ENCODE peak calls at places on chromosomes 4 and X, in seven cellular contexts. One of them, this sample, is unnamed.

GRCh38 chr4:44928062-44928380 is 201.7 kb upstream of the GNPDA2 start:
- DNase-seq in PC-3: no peak
- DNase-seq in tibial artery: no peak
- DNase-seq in fibroblast of the aortic adventitia: no peak
- DNase-seq in pancreas: no peak
- DNase-seq in heart left ventricle: no peak
- DNase-seq in spleen: no peak
- DNase-seq in this sample: no peak

GRCh38 chrX:119693996-119694451 is 1.1 kb upstream of the SEPTIN6 start:
- DNase-seq in PC-3: no peak
- DNase-seq in tibial artery: no peak
- DNase-seq in fibroblast of the aortic adventitia: no peak
- DNase-seq in pancreas: no peak
- DNase-seq in heart left ventricle: peak
- DNase-seq in spleen: peak
- DNase-seq in this sample: no peak

GRCh38 chrX:129980540-129981206 is 1.8 kb upstream of the BCORL1 start:
- DNase-seq in PC-3: peak
- DNase-seq in tibial artery: peak
- DNase-seq in fibroblast of the aortic adventitia: no peak
- DNase-seq in pancreas: peak
- DNase-seq in heart left ventricle: peak
- DNase-seq in spleen: peak
- DNase-seq in this sample: peak

GRCh38 chr4:26873391-26874026 is 12.9 kb downstream of the STIM2 start:
- DNase-seq in PC-3: no peak
- DNase-seq in tibial artery: no peak
- DNase-seq in fibroblast of the aortic adventitia: no peak
- DNase-seq in pancreas: no peak
- DNase-seq in heart left ventricle: no peak
- DNase-seq in spleen: peak
- DNase-seq in this sample: no peak

GRCh38 chrX:136186023-136186413 is 38.7 kb downstream of the FHL1 start:
- DNase-seq in PC-3: no peak
- DNase-seq in tibial artery: no peak
- DNase-seq in fibroblast of the aortic adventitia: no peak
- DNase-seq in pancreas: no peak
- DNase-seq in heart left ventricle: no peak
- DNase-seq in spleen: no peak
- DNase-seq in this sample: no peak

GRCh38 chr4:150135134-150135773 is 57.0 kb downstream of the DCLK2 start:
- DNase-seq in PC-3: no peak
- DNase-seq in tibial artery: no peak
- DNase-seq in fibroblast of the aortic adventitia: no peak
- DNase-seq in pancreas: no peak
- DNase-seq in heart left ventricle: no peak
- DNase-seq in spleen: no peak
- DNase-seq in this sample: no peak

GRCh38 chr4:38062088-38062893 is 102.1 kb downstream of the PTTG2 start:
- DNase-seq in PC-3: peak
- DNase-seq in tibial artery: peak
- DNase-seq in fibroblast of the aortic adventitia: peak
- DNase-seq in pancreas: peak
- DNase-seq in heart left ventricle: peak
- DNase-seq in spleen: no peak
- DNase-seq in this sample: no peak

GRCh38 chr4:85780664-85781063 is 305.7 kb downstream of the ARHGAP24 start:
- DNase-seq in PC-3: no peak
- DNase-seq in tibial artery: no peak
- DNase-seq in fibroblast of the aortic adventitia: peak
- DNase-seq in pancreas: no peak
- DNase-seq in heart left ventricle: no peak
- DNase-seq in spleen: no peak
- DNase-seq in this sample: no peak

GRCh38 chr4:6383929-6384328 is 88.5 kb downstream of the PPP2R2C start:
- DNase-seq in PC-3: no peak
- DNase-seq in tibial artery: no peak
- DNase-seq in fibroblast of the aortic adventitia: no peak
- DNase-seq in pancreas: no peak
- DNase-seq in heart left ventricle: no peak
- DNase-seq in spleen: peak
- DNase-seq in this sample: peak

GRCh38 chr4:85979276-85979675 is 380.6 kb downstream of the MAPK10 start:
- DNase-seq in PC-3: no peak
- DNase-seq in tibial artery: no peak
- DNase-seq in fibroblast of the aortic adventitia: no peak
- DNase-seq in pancreas: no peak
- DNase-seq in heart left ventricle: no peak
- DNase-seq in spleen: no peak
- DNase-seq in this sample: no peak

GRCh38 chr4:75976177-75976576 is 14.6 kb downstream of the SDAD1 start:
- DNase-seq in PC-3: no peak
- DNase-seq in tibial artery: no peak
- DNase-seq in fibroblast of the aortic adventitia: no peak
- DNase-seq in pancreas: no peak
- DNase-seq in heart left ventricle: no peak
- DNase-seq in spleen: no peak
- DNase-seq in this sample: no peak

GRCh38 chrX:1167466-1167865 is 45.0 kb downstream of the CRLF2 start:
- DNase-seq in PC-3: no peak
- DNase-seq in tibial artery: no peak
- DNase-seq in fibroblast of the aortic adventitia: no peak
- DNase-seq in pancreas: no peak
- DNase-seq in heart left ventricle: no peak
- DNase-seq in spleen: no peak
- DNase-seq in this sample: no peak

GRCh38 chrX:110851780-110852179 is 56.2 kb upstream of the CHRDL1 start:
- DNase-seq in PC-3: peak
- DNase-seq in tibial artery: peak
- DNase-seq in fibroblast of the aortic adventitia: peak
- DNase-seq in pancreas: no peak
- DNase-seq in heart left ventricle: no peak
- DNase-seq in spleen: no peak
- DNase-seq in this sample: no peak

GRCh38 chr4:83237591-83237990 is 47.0 kb downstream of the COQ2 start:
- DNase-seq in PC-3: no peak
- DNase-seq in tibial artery: no peak
- DNase-seq in fibroblast of the aortic adventitia: no peak
- DNase-seq in pancreas: no peak
- DNase-seq in heart left ventricle: no peak
- DNase-seq in spleen: no peak
- DNase-seq in this sample: no peak

GRCh38 chrX:130772313-130773140 is 130.5 kb downstream of the ENOX2 start:
- DNase-seq in PC-3: peak
- DNase-seq in tibial artery: no peak
- DNase-seq in fibroblast of the aortic adventitia: peak
- DNase-seq in pancreas: no peak
- DNase-seq in heart left ventricle: no peak
- DNase-seq in spleen: no peak
- DNase-seq in this sample: no peak

GRCh38 chrX:9240956-9241355 is 207.0 kb upstream of the FAM9B start:
- DNase-seq in PC-3: no peak
- DNase-seq in tibial artery: no peak
- DNase-seq in fibroblast of the aortic adventitia: no peak
- DNase-seq in pancreas: no peak
- DNase-seq in heart left ventricle: no peak
- DNase-seq in spleen: no peak
- DNase-seq in this sample: no peak

GRCh38 chrX:132957211-132958085 is 981 bp downstream of the HS6ST2 start:
- DNase-seq in PC-3: no peak
- DNase-seq in tibial artery: no peak
- DNase-seq in fibroblast of the aortic adventitia: no peak
- DNase-seq in pancreas: peak
- DNase-seq in heart left ventricle: no peak
- DNase-seq in spleen: peak
- DNase-seq in this sample: peak

GRCh38 chr4:54746228-54746627 is 88.5 kb downstream of the KIT start:
- DNase-seq in PC-3: peak
- DNase-seq in tibial artery: no peak
- DNase-seq in fibroblast of the aortic adventitia: no peak
- DNase-seq in pancreas: no peak
- DNase-seq in heart left ventricle: no peak
- DNase-seq in spleen: no peak
- DNase-seq in this sample: no peak

GRCh38 chr4:155903453-155903852 is at the start of gene TDO2:
- DNase-seq in PC-3: no peak
- DNase-seq in tibial artery: no peak
- DNase-seq in fibroblast of the aortic adventitia: no peak
- DNase-seq in pancreas: no peak
- DNase-seq in heart left ventricle: no peak
- DNase-seq in spleen: no peak
- DNase-seq in this sample: no peak

GRCh38 chr4:84378983-84379382 is 120.1 kb downstream of the NKX6-1 start:
- DNase-seq in PC-3: no peak
- DNase-seq in tibial artery: no peak
- DNase-seq in fibroblast of the aortic adventitia: no peak
- DNase-seq in pancreas: no peak
- DNase-seq in heart left ventricle: no peak
- DNase-seq in spleen: no peak
- DNase-seq in this sample: no peak

GRCh38 chrX:40383360-40383759 is 197.4 kb upstream of the ATP6AP2 start:
- DNase-seq in PC-3: no peak
- DNase-seq in tibial artery: no peak
- DNase-seq in fibroblast of the aortic adventitia: no peak
- DNase-seq in pancreas: no peak
- DNase-seq in heart left ventricle: no peak
- DNase-seq in spleen: no peak
- DNase-seq in this sample: no peak

GRCh38 chrX:63050225-63050624 is 300.9 kb downstream of the SPIN4 start:
- DNase-seq in PC-3: peak
- DNase-seq in tibial artery: no peak
- DNase-seq in fibroblast of the aortic adventitia: no peak
- DNase-seq in pancreas: no peak
- DNase-seq in heart left ventricle: no peak
- DNase-seq in spleen: no peak
- DNase-seq in this sample: no peak

GRCh38 chr4:144353240-144353639 is 212.7 kb upstream of the GYPA start:
- DNase-seq in PC-3: no peak
- DNase-seq in tibial artery: no peak
- DNase-seq in fibroblast of the aortic adventitia: no peak
- DNase-seq in pancreas: no peak
- DNase-seq in heart left ventricle: no peak
- DNase-seq in spleen: no peak
- DNase-seq in this sample: no peak

GRCh38 chr4:157804986-157805385 is 367.8 kb downstream of the GASK1B start:
- DNase-seq in PC-3: peak
- DNase-seq in tibial artery: no peak
- DNase-seq in fibroblast of the aortic adventitia: no peak
- DNase-seq in pancreas: no peak
- DNase-seq in heart left ventricle: no peak
- DNase-seq in spleen: no peak
- DNase-seq in this sample: no peak

GRCh38 chrX:24495700-24496099 is 30.6 kb downstream of the PDK3 start:
- DNase-seq in PC-3: no peak
- DNase-seq in tibial artery: no peak
- DNase-seq in fibroblast of the aortic adventitia: no peak
- DNase-seq in pancreas: no peak
- DNase-seq in heart left ventricle: no peak
- DNase-seq in spleen: no peak
- DNase-seq in this sample: no peak

GRCh38 chr4:168475745-168476144 is 4.5 kb downstream of the DDX60L start:
- DNase-seq in PC-3: peak
- DNase-seq in tibial artery: no peak
- DNase-seq in fibroblast of the aortic adventitia: no peak
- DNase-seq in pancreas: no peak
- DNase-seq in heart left ventricle: no peak
- DNase-seq in spleen: no peak
- DNase-seq in this sample: no peak

GRCh38 chr4:185921583-185922555 is 109.9 kb upstream of the SORBS2 start:
- DNase-seq in PC-3: no peak
- DNase-seq in tibial artery: no peak
- DNase-seq in fibroblast of the aortic adventitia: peak
- DNase-seq in pancreas: no peak
- DNase-seq in heart left ventricle: no peak
- DNase-seq in spleen: no peak
- DNase-seq in this sample: no peak

GRCh38 chrX:38061335-38061734 is 55.0 kb downstream of the SYTL5 start:
- DNase-seq in PC-3: peak
- DNase-seq in tibial artery: no peak
- DNase-seq in fibroblast of the aortic adventitia: peak
- DNase-seq in pancreas: no peak
- DNase-seq in heart left ventricle: no peak
- DNase-seq in spleen: no peak
- DNase-seq in this sample: no peak

GRCh38 chr4:57043304-57044251 is 64.9 kb downstream of the POLR2B start:
- DNase-seq in PC-3: no peak
- DNase-seq in tibial artery: no peak
- DNase-seq in fibroblast of the aortic adventitia: peak
- DNase-seq in pancreas: peak
- DNase-seq in heart left ventricle: peak
- DNase-seq in spleen: no peak
- DNase-seq in this sample: no peak

GRCh38 chrX:153499258-153499657 is 4.5 kb downstream of the BGN start:
- DNase-seq in PC-3: no peak
- DNase-seq in tibial artery: no peak
- DNase-seq in fibroblast of the aortic adventitia: peak
- DNase-seq in pancreas: no peak
- DNase-seq in heart left ventricle: no peak
- DNase-seq in spleen: no peak
- DNase-seq in this sample: no peak
- H3K4me3 ChIP-seq in PC-3: no peak
- H3K4me3 ChIP-seq in tibial artery: peak
- H3K4me3 ChIP-seq in fibroblast of the aortic adventitia: peak
- H3K4me3 ChIP-seq in pancreas: no peak
- H3K4me3 ChIP-seq in heart left ventricle: no peak
- H3K4me3 ChIP-seq in spleen: peak
- H3K4me3 ChIP-seq in this sample: no peak

GRCh38 chr4:60683357-60683756 is 516.8 kb upstream of the ADGRL3 start:
- DNase-seq in PC-3: peak
- DNase-seq in tibial artery: no peak
- DNase-seq in fibroblast of the aortic adventitia: peak
- DNase-seq in pancreas: no peak
- DNase-seq in heart left ventricle: no peak
- DNase-seq in spleen: no peak
- DNase-seq in this sample: no peak
- H3K4me3 ChIP-seq in PC-3: peak
- H3K4me3 ChIP-seq in tibial artery: no peak
- H3K4me3 ChIP-seq in fibroblast of the aortic adventitia: peak
- H3K4me3 ChIP-seq in pancreas: no peak
- H3K4me3 ChIP-seq in heart left ventricle: no peak
- H3K4me3 ChIP-seq in spleen: no peak
- H3K4me3 ChIP-seq in this sample: no peak

GRCh38 chr4:145829629-145830395 is 108.8 kb downstream of the ZNF827 start:
- DNase-seq in PC-3: no peak
- DNase-seq in tibial artery: no peak
- DNase-seq in fibroblast of the aortic adventitia: no peak
- DNase-seq in pancreas: no peak
- DNase-seq in heart left ventricle: no peak
- DNase-seq in spleen: no peak
- DNase-seq in this sample: no peak
- H3K4me3 ChIP-seq in PC-3: no peak
- H3K4me3 ChIP-seq in tibial artery: no peak
- H3K4me3 ChIP-seq in fibroblast of the aortic adventitia: no peak
- H3K4me3 ChIP-seq in pancreas: no peak
- H3K4me3 ChIP-seq in heart left ventricle: no peak
- H3K4me3 ChIP-seq in spleen: no peak
- H3K4me3 ChIP-seq in this sample: no peak

DNA sequence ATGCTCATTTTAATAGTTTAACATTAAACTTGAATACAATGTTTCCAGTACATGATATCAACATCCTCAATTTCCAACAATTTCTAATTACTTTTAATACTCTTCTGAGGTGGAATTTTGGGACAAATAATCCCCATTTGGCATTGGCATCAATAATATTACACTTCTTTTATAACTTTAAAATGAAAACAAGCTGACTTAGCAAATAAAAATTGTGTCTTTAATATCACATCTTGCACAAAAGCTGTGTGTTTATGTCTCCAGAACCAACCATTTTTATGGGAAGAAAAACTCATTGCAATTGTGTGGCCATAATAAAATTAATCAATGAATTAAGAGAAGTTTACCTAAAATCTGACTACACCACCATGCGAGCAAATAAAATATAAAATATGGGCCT is 2552.6 kb downstream of the PCDH7 start:
- DNase-seq in PC-3: no peak
- DNase-seq in tibial artery: no peak
- DNase-seq in fibroblast of the aortic adventitia: no peak
- DNase-seq in pancreas: no peak
- DNase-seq in heart left ventricle: no peak
- DNase-seq in spleen: no peak
- DNase-seq in this sample: no peak
- H3K4me3 ChIP-seq in PC-3: no peak
- H3K4me3 ChIP-seq in tibial artery: no peak
- H3K4me3 ChIP-seq in fibroblast of the aortic adventitia: no peak
- H3K4me3 ChIP-seq in pancreas: no peak
- H3K4me3 ChIP-seq in heart left ventricle: no peak
- H3K4me3 ChIP-seq in spleen: no peak
- H3K4me3 ChIP-seq in this sample: no peak

This sample was measured in kidney.